ENCODE peak calls at places on chromosomes 6 and 20, in eight cellular contexts. N, X, G, C, S, I, Z and K are unnamed samples.

GRCh38 chr20:50052952-50053789 is 59.8 kb downstream of the UBE2V1 start:
- DNase-seq in N (no peak), X (no peak), G (no peak), C (no peak), S (no peak), I (no peak), Z (no peak), K (no peak)

GRCh38 chr20:43404880-43405279 is 52.8 kb upstream of the SRSF6 start:
- DNase-seq in N (no peak), X (peak), G (peak), C (no peak), S (no peak), I (no peak), Z (no peak), K (peak)

GRCh38 chr6:18978330-18979128 is 591.4 kb downstream of the RNF144B start:
- DNase-seq in N (peak), X (no peak), G (no peak), C (no peak), S (no peak), I (no peak), Z (no peak), K (no peak)

GRCh38 chr6:74892091-74892490 is 313.8 kb downstream of the COL12A1 start:
- DNase-seq in N (no peak), X (no peak), G (no peak), C (no peak), S (no peak), I (no peak), Z (no peak), K (no peak)

GRCh38 chr20:18943542-18943941 is 130.0 kb downstream of the SCP2D1 start:
- DNase-seq in N (peak), X (no peak), G (no peak), C (no peak), S (no peak), I (no peak), Z (no peak), K (no peak)

GRCh38 chr20:63552481-63553249 is 1.3 kb upstream of the FNDC11 start:
- DNase-seq in N (no peak), X (no peak), G (no peak), C (peak), S (peak), I (peak), Z (no peak), K (no peak)

GRCh38 chr20:39282619-39283092 is 320.5 kb downstream of the DHX35 start:
- DNase-seq in N (peak), X (no peak), G (no peak), C (no peak), S (no peak), I (no peak), Z (no peak), K (no peak)

GRCh38 chr20:38139156-38139912 is 25.7 kb downstream of the TGM2 start:
- DNase-seq in N (no peak), X (no peak), G (no peak), C (no peak), S (no peak), I (no peak), Z (no peak), K (no peak)

GRCh38 chr6:50330963-50331362 is 281.2 kb upstream of the DEFB112 start:
- DNase-seq in N (no peak), X (no peak), G (no peak), C (no peak), S (no peak), I (no peak), Z (no peak), K (no peak)

GRCh38 chr6:37222125-37222967 is 35.2 kb upstream of the TBC1D22B start:
- DNase-seq in N (peak), X (peak), G (peak), C (peak), S (peak), I (peak), Z (no peak), K (peak)

GRCh38 chr6:30942338-30943060 is 1.7 kb downstream of the MUCL3 start:
- DNase-seq in N (no peak), X (no peak), G (no peak), C (no peak), S (no peak), I (no peak), Z (no peak), K (no peak)

GRCh38 chr20:8385247-8385646 is 253.2 kb downstream of the PLCB1 start:
- DNase-seq in N (peak), X (no peak), G (no peak), C (no peak), S (no peak), I (no peak), Z (peak), K (no peak)

GRCh38 chr6:53717571-53717970 is 52.0 kb upstream of the KLHL31 start:
- DNase-seq in N (no peak), X (no peak), G (no peak), C (no peak), S (no peak), I (no peak), Z (no peak), K (no peak)

GRCh38 chr20:44480097-44480496 is 4.4 kb downstream of the TTPAL start:
- DNase-seq in N (no peak), X (no peak), G (no peak), C (no peak), S (no peak), I (no peak), Z (no peak), K (no peak)

GRCh38 chr6:35368038-35368887 is 25.9 kb downstream of the PPARD start:
- DNase-seq in N (no peak), X (peak), G (peak), C (no peak), S (no peak), I (no peak), Z (no peak), K (no peak)

GRCh38 chr20:44776977-44777376 is 31.3 kb downstream of the KCNK15 start:
- DNase-seq in N (no peak), X (no peak), G (no peak), C (no peak), S (no peak), I (no peak), Z (no peak), K (peak)

GRCh38 chr20:45230631-45231030 is 9.5 kb downstream of the SEMG2 start:
- DNase-seq in N (no peak), X (no peak), G (no peak), C (no peak), S (no peak), I (no peak), Z (no peak), K (no peak)

GRCh38 chr20:46350986-46351267 is 42.6 kb upstream of the CDH22 start:
- DNase-seq in N (no peak), X (no peak), G (no peak), C (no peak), S (no peak), I (no peak), Z (no peak), K (no peak)

GRCh38 chr6:20403080-20403765 is 1.5 kb downstream of the E2F3 start:
- DNase-seq in N (peak), X (peak), G (peak), C (peak), S (peak), I (peak), Z (peak), K (peak)